ENCODE peak calls at places on chromosomes 1 and 21, in five cellular contexts. L is thoracic aorta; T is stimulated activated CD8-positive, alpha-beta memory T cell treated with anti-CD3 and anti-CD28 coated beads, Interleukin-15, amount 100 ng/mL, for 24 hours; U is brain microvascular endothelial cell; B is posterior cingulate gyrus. X is an unnamed sample.

GRCh38 chr1:25559031-25559430 is 15.6 kb downstream of the LDLRAP1 start:
- DNase-seq in L (no peak), T (no peak), U (no peak), B (no peak), X (no peak)

GRCh38 chr21:28159396-28159795 is 833.3 kb downstream of the LTN1 start:
- DNase-seq in L (no peak), T (no peak), U (no peak), B (no peak), X (no peak)

GRCh38 chr1:107748529-107748928 is 216.5 kb downstream of the VAV3 start:
- DNase-seq in L (no peak), T (no peak), U (no peak), B (no peak), X (no peak)

GRCh38 chr1:31839662-31840343 is 24.0 kb upstream of the SPOCD1 start:
- DNase-seq in L (no peak), T (no peak), U (no peak), B (no peak), X (no peak)

GRCh38 chr1:13432251-13432650 is 22.0 kb downstream of the PRAMEF20 start:
- DNase-seq in L (no peak), T (no peak), U (no peak), B (no peak), X (no peak)

GRCh38 chr21:33244082-33244780 is 14.5 kb downstream of the IFNAR2 start:
- DNase-seq in L (no peak), T (no peak), U (no peak), B (no peak), X (no peak)

GRCh38 chr1:17538428-17539130 is 919 bp upstream of the ARHGEF10L start:
- DNase-seq in L (peak), T (no peak), U (no peak), B (no peak), X (no peak)

GRCh38 chr1:243280571-243281129 is 24.8 kb downstream of the SDCCAG8 start:
- DNase-seq in L (no peak), T (no peak), U (no peak), B (no peak), X (no peak)

GRCh38 chr1:197868751-197869501 is 33.5 kb upstream of the C1orf53 start:
- DNase-seq in L (no peak), T (no peak), U (peak), B (no peak), X (no peak)

GRCh38 chr1:187070076-187070475 is 241.3 kb downstream of the PLA2G4A start:
- DNase-seq in L (no peak), T (no peak), U (no peak), B (no peak), X (no peak)

GRCh38 chr1:193472838-193473398 is 286.5 kb upstream of the B3GALT2 start:
- DNase-seq in L (no peak), T (no peak), U (no peak), B (no peak), X (no peak)

GRCh38 chr1:53367503-53368313 is 39.8 kb upstream of the LRP8 start:
- DNase-seq in L (no peak), T (no peak), U (no peak), B (no peak), X (peak)